ENCODE peak calls at places on chromosomes 6 and 20, in four cellular contexts. U, J, M and W are unnamed samples.

GRCh38 chr20:48605364-48606116 is 222.3 kb downstream of the PREX1 start:
- DNase-seq in J (no peak), M (no peak), U (no peak), W (no peak)

GRCh38 chr6:26214826-26215199 is 127.6 kb downstream of the HFE start:
- DNase-seq in U (no peak), M (no peak), J (peak), W (no peak)

GRCh38 chr6:2478200-2478599 is 232.8 kb upstream of the GMDS start:
- DNase-seq in J (no peak), M (no peak), U (no peak), W (no peak)

GRCh38 chr6:133245033-133245903 is 4.1 kb downstream of the EYA4 start:
- DNase-seq in U (no peak), J (no peak), M (no peak), W (no peak)

GRCh38 chr20:1626528-1627192 is 6.9 kb upstream of the SIRPB1 start:
- DNase-seq in M (no peak), J (no peak), U (no peak), W (no peak)

GRCh38 chr6:119467478-119468081 is 118.0 kb upstream of the MAN1A1 start:
- DNase-seq in J (no peak), M (no peak), U (no peak), W (no peak)

GRCh38 chr6:148599967-148600426 is 146.8 kb upstream of the UST start:
- DNase-seq in J (no peak), M (no peak), U (peak), W (peak)

GRCh38 chr6:143843689-143844405 is 709 bp downstream of the LTV1 start:
- DNase-seq in U (peak), M (no peak), J (peak), W (no peak)

GRCh38 chr20:17710379-17711305 is 10.9 kb downstream of the BANF2 start:
- DNase-seq in U (peak), M (no peak), J (peak), W (no peak)

GRCh38 chr20:44973053-44973452 is 6.7 kb downstream of the STK4 start:
- DNase-seq in U (no peak), M (no peak), J (no peak), W (no peak)

GRCh38 chr6:35568967-35569606 is 56.4 kb upstream of the TULP1 start:
- DNase-seq in J (peak), M (no peak), U (peak), W (no peak)

GRCh38 chr20:37886851-37887297 is 16.1 kb upstream of the VSTM2L start:
- DNase-seq in U (peak), J (peak), M (peak), W (no peak)

GRCh38 chr6:106051241-106051640 is 34.9 kb upstream of the PRDM1 start:
- DNase-seq in M (no peak), J (no peak), U (no peak), W (peak)

GRCh38 chr6:70738028-70738427 is 70.3 kb downstream of the SMAP1 start:
- DNase-seq in J (no peak), M (no peak), U (no peak), W (no peak)

GRCh38 chr6:19845271-19846046 is 8.3 kb downstream of the ID4 start:
- DNase-seq in M (no peak), U (no peak), J (no peak), W (no peak)

GRCh38 chr20:48556956-48557355 is 270.8 kb downstream of the PREX1 start:
- DNase-seq in J (no peak), U (no peak), M (no peak), W (no peak)

GRCh38 chr6:129598244-129599187 is 111.5 kb downstream of the ARHGAP18 start:
- DNase-seq in M (peak), U (peak), J (peak), W (no peak)

GRCh38 chr20:53959849-53960585 is 110.4 kb downstream of the BCAS1 start:
- DNase-seq in U (peak), J (no peak), M (no peak), W (no peak)

GRCh38 chr20:21505161-21505809 is 8.6 kb downstream of the NKX2-2 start:
- DNase-seq in U (peak), M (no peak), J (peak), W (no peak)

GRCh38 chr6:166078294-166078693 is 89.4 kb downstream of the TBXT start:
- DNase-seq in U (no peak), M (no peak), J (no peak), W (no peak)

GRCh38 chr6:53033764-53034163 is 31.4 kb upstream of the FBXO9 start:
- DNase-seq in M (no peak), J (no peak), U (no peak), W (no peak)

GRCh38 chr6:127762284-127762683 is 138.6 kb downstream of the THEMIS start:
- DNase-seq in J (no peak), U (no peak), M (no peak), W (no peak)

GRCh38 chr20:34798871-34799270 is 26.6 kb downstream of the NCOA6 start:
- DNase-seq in U (no peak), J (no peak), M (no peak), W (no peak)

GRCh38 chr6:92748131-92748530 is 671.2 kb downstream of the EPHA7 start:
- DNase-seq in U (no peak), J (no peak), M (no peak), W (no peak)

GRCh38 chr20:6061544-6061943 is 7.7 kb upstream of the LRRN4 start:
- DNase-seq in U (no peak), J (no peak), M (no peak), W (no peak)

GRCh38 chr6:37160922-37161778 is 8.8 kb upstream of the PIM1 start:
- DNase-seq in M (peak), U (no peak), J (no peak), W (no peak)

GRCh38 chr6:27426045-27426620 is 37.6 kb downstream of the ZNF391 start:
- DNase-seq in M (no peak), J (no peak), U (no peak), W (no peak)

GRCh38 chr20:41149679-41150131 is 12.4 kb downstream of the PLCG1 start:
- DNase-seq in M (no peak), J (peak), U (peak), W (no peak)

GRCh38 chr6:72212686-72213085 is 326.3 kb downstream of the RIMS1 start:
- DNase-seq in U (no peak), M (no peak), J (no peak), W (no peak)

GRCh38 chr6:30557683-30557981 is 537 bp downstream of the PRR3 start:
- DNase-seq in J (peak), M (no peak), U (no peak), W (no peak)

GRCh38 chr20:14142964-14143627 is 147.8 kb downstream of the MACROD2 start:
- DNase-seq in J (no peak), U (no peak), M (no peak), W (no peak)

GRCh38 chr6:146850238-146850896 is 251.6 kb downstream of the ADGB start:
- DNase-seq in J (no peak), M (no peak), U (no peak), W (no peak)

GRCh38 chr6:31462026-31462963 is 35.6 kb upstream of the MICB start:
- DNase-seq in J (no peak), M (no peak), U (no peak), W (peak)

GRCh38 chr6:146915671-146916127 is 288.5 kb upstream of the STXBP5 start:
- DNase-seq in M (no peak), J (peak), U (no peak), W (no peak)

GRCh38 chr6:41723178-41723935 is 12.1 kb downstream of the TFEB start:
- DNase-seq in J (peak), U (peak), M (no peak), W (no peak)

GRCh38 chr20:56781108-56781739 is 152.1 kb downstream of the TFAP2C start:
- DNase-seq in U (no peak), M (no peak), J (no peak), W (no peak)

GRCh38 chr6:108263371-108263770 is 2.5 kb upstream of the SNX3 start:
- DNase-seq in J (no peak), M (no peak), U (no peak), W (no peak)

GRCh38 chr6:170441316-170441715 is 111.8 kb downstream of the PSMB1 start:
- DNase-seq in U (no peak), M (no peak), J (no peak), W (no peak)

GRCh38 chr6:97677626-97678025 is 394.6 kb upstream of the MMS22L start:
- DNase-seq in U (no peak), J (no peak), M (no peak), W (no peak)

GRCh38 chr6:97669191-97669651 is 386.2 kb upstream of the MMS22L start:
- DNase-seq in M (peak), U (no peak), J (no peak), W (no peak)

DNA sequence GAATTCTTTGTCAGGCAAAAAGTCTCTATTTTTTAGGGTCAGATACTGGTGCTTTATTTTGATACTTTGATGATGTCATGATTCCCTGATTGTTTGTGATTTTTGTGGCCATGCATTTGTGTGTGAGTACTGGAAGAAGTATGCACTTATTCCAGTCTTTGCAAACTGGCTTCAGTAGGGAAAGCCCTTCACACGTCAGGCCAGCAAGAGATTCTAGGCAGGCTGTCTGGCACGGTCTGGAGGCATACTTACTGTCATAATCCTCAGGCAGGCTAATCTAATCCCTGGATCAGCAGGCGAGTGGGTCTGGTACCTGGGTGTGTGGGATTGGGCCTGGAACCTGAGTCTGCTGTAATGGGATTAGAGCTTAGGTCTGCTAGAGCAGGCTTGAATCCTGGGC is 391.8 kb upstream of the MMS22L start:
- DNase-seq in M (no peak), J (no peak), U (no peak), W (no peak)
- TF ChIP-seq KDM1A in M (no peak), J (no peak), U (no peak), W (no peak)

GRCh38 chr6:122845916-122846632 is 57.0 kb downstream of the SMPDL3A start:
- DNase-seq in M (no peak), U (no peak), J (no peak), W (no peak)
- TF ChIP-seq SIN3A in M (no peak), U (no peak), J (no peak), W (no peak)

DNA sequence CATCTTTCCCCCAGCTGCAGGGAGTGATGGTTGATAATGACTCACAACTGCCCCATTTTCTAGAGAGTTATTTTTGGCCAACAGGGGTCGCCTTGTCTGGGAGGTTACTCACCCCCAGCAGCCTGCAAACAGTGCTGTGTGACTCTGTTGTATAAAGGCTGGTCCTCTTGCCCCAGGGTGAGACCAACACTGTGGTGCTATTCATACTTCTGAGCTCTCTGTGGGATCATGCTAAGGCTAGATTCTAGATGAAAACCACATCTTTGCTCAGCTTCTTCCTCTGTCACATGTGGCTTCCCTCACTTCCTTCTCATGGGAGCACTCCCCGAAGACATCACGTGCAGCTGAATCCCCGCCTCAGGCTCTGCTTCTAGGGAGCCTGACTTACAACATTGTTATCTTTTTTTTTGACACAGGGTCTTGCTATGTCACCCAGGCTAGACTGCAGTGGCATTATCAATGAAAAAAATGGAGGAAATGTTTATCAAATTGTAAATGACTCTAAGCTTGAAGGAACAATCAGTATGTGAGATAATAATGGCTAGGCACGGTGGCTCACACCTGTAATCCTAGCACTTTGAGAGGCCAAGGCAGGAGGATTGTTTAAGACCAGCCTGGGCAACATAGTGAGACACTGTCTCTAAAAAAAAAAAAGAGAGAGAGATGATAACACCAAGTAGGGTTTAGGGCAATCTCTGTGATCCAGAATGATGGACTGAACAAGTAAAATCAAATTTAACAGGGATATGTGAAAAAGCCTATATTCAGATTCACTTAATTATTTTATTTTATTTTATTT is 55.7 kb upstream of the SLC23A2 start:
- DNase-seq in M (peak), J (peak), U (peak), W (peak)
- TF ChIP-seq CEBPB in M (no peak), J (no peak), U (no peak), W (no peak)

GRCh38 chr6:140105857-140106256 is 731.4 kb upstream of the CITED2 start:
- DNase-seq in J (peak), M (no peak), U (peak), W (peak)
- TF ChIP-seq KDM1A in J (no peak), M (no peak), U (no peak), W (no peak)

GRCh38 chr6:75317503-75318206 is 33.1 kb upstream of the TMEM30A start:
- DNase-seq in J (no peak), M (no peak), U (no peak), W (no peak)
- TF ChIP-seq SIN3A in J (no peak), M (no peak), U (no peak), W (no peak)

GRCh38 chr6:89782222-89782621 is 37.4 kb downstream of the MDN1 start:
- DNase-seq in M (no peak), U (no peak), J (no peak), W (no peak)
- TF ChIP-seq CEBPB in M (no peak), U (no peak), J (no peak), W (no peak)